ENCODE peak calls at places on chromosomes 13 and 19, in nine cellular contexts. Q, V, C, I, S, H, Z, A and U are unnamed samples.

GRCh38 chr13:92821324-92821723 is 405.3 kb upstream of the GPC6 start:
- DNase-seq in Q (no peak), A (no peak), I (no peak), H (no peak), Z (no peak), S (no peak), V (no peak), C (peak; percentile 92), U (no peak)

GRCh38 chr13:22915442-22916082 is 265.2 kb upstream of the SGCG start:
- DNase-seq in S (peak; percentile 68), I (no peak), V (no peak), C (no peak), A (peak; percentile 5), Q (no peak), Z (no peak), H (peak; percentile 83), U (peak; percentile 23)

GRCh38 chr13:98022210-98022609 is 68.7 kb downstream of the IPO5 start:
- DNase-seq in V (no peak), Z (peak; percentile 38), S (peak; percentile 23), C (no peak), I (no peak), H (no peak), Q (peak; percentile 79), A (peak; percentile 75), U (no peak)

GRCh38 chr19:54600228-54600627 is 6.8 kb downstream of the LILRA1 start:
- DNase-seq in I (no peak), A (no peak), Z (no peak), S (no peak), H (no peak), V (no peak), C (no peak), Q (no peak), U (no peak)

GRCh38 chr13:44300895-44301638 is 72.6 kb upstream of the SERP2 start:
- DNase-seq in V (no peak), Q (no peak), C (peak; percentile 61), S (peak; percentile 55), I (no peak), Z (no peak), A (peak; percentile 91), H (no peak), U (no peak)

GRCh38 chr13:111614613-111615012 is 294.2 kb downstream of the TEX29 start:
- DNase-seq in H (no peak), Z (no peak), I (no peak), V (no peak), S (no peak), A (no peak), Q (no peak), C (no peak), U (no peak)

GRCh38 chr13:24097064-24097463 is 63.5 kb upstream of the SPATA13 start:
- DNase-seq in I (no peak), V (no peak), C (no peak), Z (peak; percentile 16), H (no peak), S (peak; percentile 76), Q (peak; percentile 32), A (peak; percentile 62), U (no peak)

GRCh38 chr13:80989241-80989640 is 648.3 kb upstream of the SPRY2 start:
- DNase-seq in I (no peak), A (peak; percentile 31), S (no peak), Z (no peak), Q (no peak), V (no peak), H (no peak), C (no peak), U (no peak)

GRCh38 chr19:30077851-30078355 is 135.9 kb downstream of the URI1 start:
- DNase-seq in A (no peak), V (peak; percentile 24), Q (no peak), S (no peak), C (no peak), H (no peak), Z (no peak), I (no peak), U (no peak)

GRCh38 chr13:93496985-93497673 is 270.5 kb downstream of the GPC6 start:
- DNase-seq in V (no peak), C (peak; percentile 77), H (no peak), S (no peak), Q (no peak), Z (no peak), I (no peak), A (no peak), U (no peak)

GRCh38 chr19:58304255-58304654 is 922 bp upstream of the ERVK3-1 start:
- DNase-seq in S (no peak), Z (no peak), Q (no peak), A (no peak), C (no peak), I (no peak), H (no peak), V (no peak), U (no peak)

GRCh38 chr13:105904034-105904742 is 631.3 kb downstream of the EFNB2 start:
- DNase-seq in V (no peak), H (no peak), A (no peak), S (no peak), Q (no peak), C (no peak), I (no peak), Z (no peak), U (no peak)

GRCh38 chr13:20461481-20461859 is 64.2 kb downstream of the CRYL1 start:
- DNase-seq in Z (no peak), Q (no peak), H (no peak), C (no peak), V (no peak), I (no peak), S (no peak), A (peak; percentile 46), U (no peak)

GRCh38 chr13:98853791-98854191 is 101.3 kb upstream of the SLC15A1 start:
- DNase-seq in Z (no peak), I (no peak), Q (peak; percentile 70), H (no peak), C (peak; percentile 28), V (no peak), S (peak; percentile 79), A (no peak), U (no peak)

GRCh38 chr13:110445722-110446569 is 115.6 kb downstream of the RAB20 start:
- DNase-seq in Z (no peak), Q (no peak), V (no peak), A (peak; percentile 84), C (no peak), H (no peak), S (no peak), I (no peak), U (peak; percentile 83)

GRCh38 chr19:29404951-29405727 is 120.7 kb upstream of the VSTM2B start:
- DNase-seq in A (no peak), H (peak; percentile 45), I (no peak), Z (no peak), S (peak; percentile 32), V (no peak), C (no peak), Q (no peak), U (no peak)

GRCh38 chr19:21705393-21705792 is 62.0 kb downstream of the ZNF100 start:
- DNase-seq in H (no peak), Z (no peak), A (no peak), C (no peak), I (no peak), Q (no peak), V (no peak), S (no peak), U (no peak)

GRCh38 chr13:44843403-44843802 is 145.9 kb downstream of the NUFIP1 start:
- DNase-seq in A (peak; percentile 69), I (no peak), Q (peak; percentile 50), S (peak; percentile 74), C (no peak), H (no peak), Z (no peak), V (no peak), U (no peak)

GRCh38 chr19:51339687-51340656 is 2.0 kb downstream of the VSIG10L start:
- DNase-seq in Q (peak; percentile 67), V (peak; percentile 100), Z (peak; percentile 91), H (peak; percentile 99), C (peak; percentile 74), A (peak; percentile 95), I (peak; percentile 86), S (peak; percentile 100), U (peak; percentile 100)

GRCh38 chr13:33872005-33872351 is 54.0 kb downstream of the RFC3 start:
- DNase-seq in Q (no peak), H (no peak), Z (no peak), V (no peak), I (no peak), C (no peak), A (no peak), S (no peak), U (no peak)

GRCh38 chr13:78978381-78978998 is 319.5 kb upstream of the OBI1 start:
- DNase-seq in S (peak; percentile 63), A (peak; percentile 70), I (no peak), H (peak; percentile 51), Z (peak; percentile 29), V (no peak), Q (peak; percentile 8), C (peak; percentile 41), U (no peak)